ENCODE peak calls at places on chromosomes 4 and X, in five cellular contexts. O, H, K, N and M are unnamed samples.

GRCh38 chr4:162410854-162411253 is 247.1 kb upstream of the FSTL5 start:
- DNase-seq in N (no peak), O (no peak), K (no peak), H (no peak), M (no peak)

GRCh38 chr4:152735302-152735917 is 44.1 kb downstream of the TIGD4 start:
- DNase-seq in N (peak; percentile 32), K (peak; percentile 11), H (peak; percentile 10), O (peak; percentile 50), M (peak; percentile 9)

GRCh38 chrX:44105228-44105913 is 132.2 kb upstream of the NDP start:
- DNase-seq in H (peak; percentile 0), N (no peak), O (peak; percentile 17), K (no peak), M (no peak)

GRCh38 chr4:6470502-6471302 is 1.7 kb downstream of the PPP2R2C start:
- DNase-seq in H (peak; percentile 61), O (peak; percentile 85), K (peak; percentile 7), N (no peak), M (peak; percentile 61)

GRCh38 chr4:26257850-26258249 is 63.0 kb upstream of the RBPJ start:
- DNase-seq in K (no peak), H (no peak), N (peak; percentile 30), O (no peak), M (no peak)

GRCh38 chr4:56267558-56267957 is 119.7 kb downstream of the AASDH start:
- DNase-seq in K (no peak), H (no peak), N (no peak), O (no peak), M (no peak)

GRCh38 chr4:165814256-165815010 is 58.6 kb upstream of the TLL1 start:
- DNase-seq in O (no peak), K (no peak), H (no peak), N (no peak), M (no peak)

GRCh38 chr4:125590158-125590557 is 275.4 kb downstream of the FAT4 start:
- DNase-seq in N (no peak), H (no peak), K (no peak), O (no peak), M (no peak)

GRCh38 chrX:40459576-40460158 is 121.1 kb upstream of the ATP6AP2 start:
- DNase-seq in O (peak; percentile 43), H (no peak), K (no peak), N (no peak), M (no peak)

GRCh38 chrX:69060631-69061408 is 104.4 kb downstream of the PJA1 start:
- DNase-seq in N (no peak), H (no peak), K (peak; percentile 31), O (no peak), M (peak; percentile 23)

GRCh38 chr4:147975902-147976301 is 244.0 kb downstream of the ARHGAP10 start:
- DNase-seq in N (no peak), O (no peak), K (peak; percentile 25), H (no peak), M (no peak)

GRCh38 chrX:40661489-40661888 is 14.1 kb upstream of the CXorf38 start:
- DNase-seq in N (no peak), O (no peak), H (no peak), K (no peak), M (no peak)

GRCh38 chr4:81084624-81085023 is 54.1 kb downstream of the BMP3 start:
- DNase-seq in N (no peak), O (no peak), H (no peak), K (peak; percentile 42), M (no peak)

GRCh38 chr4:138851626-138852443 is 163.7 kb upstream of the NOCT start:
- DNase-seq in N (no peak), H (no peak), O (no peak), K (peak; percentile 8), M (no peak)

GRCh38 chr4:101178731-101179130 is 168.6 kb downstream of the PPP3CA start:
- DNase-seq in H (no peak), O (no peak), K (peak; percentile 50), N (no peak), M (no peak)

GRCh38 chr4:38284294-38285045 is 324.3 kb downstream of the PTTG2 start:
- DNase-seq in K (no peak), H (peak; percentile 69), N (no peak), O (no peak), M (no peak)

GRCh38 chrX:14923761-14924160 is 50.5 kb downstream of the MOSPD2 start:
- DNase-seq in O (no peak), N (no peak), K (no peak), H (no peak), M (no peak)

GRCh38 chr4:39295784-39296183 is 70.4 kb downstream of the RFC1 start:
- DNase-seq in K (no peak), N (no peak), O (no peak), H (no peak), M (no peak)

GRCh38 chrX:68822641-68823410 is 6.0 kb upstream of the EFNB1 start:
- DNase-seq in H (peak; percentile 46), K (peak; percentile 47), N (no peak), O (peak; percentile 66), M (peak; percentile 36)

GRCh38 chrX:15350329-15350996 is 15.1 kb upstream of the PIGA start:
- DNase-seq in N (no peak), K (no peak), O (peak; percentile 10), H (no peak), M (no peak)

GRCh38 chr4:101283436-101283835 is 63.9 kb downstream of the PPP3CA start:
- DNase-seq in H (no peak), N (no peak), K (no peak), O (no peak), M (no peak)

GRCh38 chr4:26069218-26069617 is 155.2 kb downstream of the SMIM20 start:
- DNase-seq in N (no peak), O (peak; percentile 62), K (peak; percentile 47), H (peak; percentile 23), M (peak; percentile 9)

GRCh38 chrX:63744850-63745249 is 40.2 kb downstream of the ARHGEF9 start:
- DNase-seq in O (peak; percentile 24), K (no peak), H (no peak), N (no peak), M (no peak)

GRCh38 chr4:153084249-153084648 is 120.0 kb upstream of the TRIM2 start:
- DNase-seq in N (no peak), O (no peak), K (no peak), H (no peak), M (no peak)

GRCh38 chr4:105620640-105621323 is 68.4 kb downstream of the ARHGEF38 start:
- DNase-seq in O (no peak), H (peak; percentile 12), K (peak; percentile 57), N (no peak), M (peak; percentile 2)

GRCh38 chrX:11427082-11428033 is 134.1 kb downstream of the AMELX start:
- DNase-seq in K (no peak), N (no peak), H (peak; percentile 87), O (peak; percentile 26), M (no peak)

GRCh38 chr4:88660446-88661294 is 37.0 kb downstream of the NAP1L5 start:
- DNase-seq in O (no peak), N (no peak), H (no peak), K (peak; percentile 64), M (no peak)

GRCh38 chr4:147509386-147509785 is 28.5 kb downstream of the EDNRA start:
- DNase-seq in K (no peak), O (no peak), H (no peak), N (no peak), M (no peak)

GRCh38 chr4:75973770-75974169 is 17.0 kb downstream of the SDAD1 start:
- DNase-seq in K (no peak), O (no peak), H (no peak), N (no peak), M (no peak)

GRCh38 chrX:7146026-7146702 is 1.3 kb upstream of the STS start:
- DNase-seq in H (no peak), N (no peak), O (no peak), K (no peak), M (peak; percentile 21)
- TF ChIP-seq RCOR1 in H (no peak), N (no peak), O (no peak), K (no peak), M (no peak)

GRCh38 chrX:132092439-132093065 is 35.3 kb downstream of the FRMD7 start:
- DNase-seq in O (peak; percentile 28), H (peak; percentile 77), N (peak; percentile 25), K (peak; percentile 61), M (peak; percentile 64)

GRCh38 chrX:132093239-132093860 is 34.5 kb downstream of the FRMD7 start:
- DNase-seq in K (no peak), N (no peak), H (no peak), O (peak; percentile 56), M (no peak)

GRCh38 chrX:132090370-132091152 is 37.3 kb downstream of the FRMD7 start:
- DNase-seq in O (no peak), H (no peak), N (no peak), K (no peak), M (no peak)

DNA sequence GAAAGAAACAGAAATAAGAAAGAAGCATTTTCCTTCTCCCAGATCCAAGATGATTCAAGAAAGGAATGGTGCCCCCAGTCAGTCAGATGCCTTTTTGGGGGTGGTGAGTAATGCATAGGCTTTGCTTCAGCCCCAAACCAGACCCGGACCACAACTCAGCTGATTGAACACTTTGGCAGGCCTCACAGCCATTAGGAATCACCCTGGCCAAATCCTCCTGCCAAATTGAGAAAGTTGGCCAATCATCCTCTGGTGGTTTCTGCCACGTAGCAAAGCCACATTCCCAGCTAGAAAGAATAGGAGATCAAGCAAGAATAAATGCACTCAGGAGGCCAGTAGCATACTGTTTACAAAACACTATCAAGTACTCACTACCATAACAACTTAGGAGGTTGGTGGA is 33.7 kb downstream of the FRMD7 start:
- DNase-seq in K (no peak), H (no peak), N (no peak), O (no peak), M (no peak)
- TF ChIP-seq RCOR1 in K (no peak), H (no peak), N (no peak), O (no peak), M (no peak)

DNA sequence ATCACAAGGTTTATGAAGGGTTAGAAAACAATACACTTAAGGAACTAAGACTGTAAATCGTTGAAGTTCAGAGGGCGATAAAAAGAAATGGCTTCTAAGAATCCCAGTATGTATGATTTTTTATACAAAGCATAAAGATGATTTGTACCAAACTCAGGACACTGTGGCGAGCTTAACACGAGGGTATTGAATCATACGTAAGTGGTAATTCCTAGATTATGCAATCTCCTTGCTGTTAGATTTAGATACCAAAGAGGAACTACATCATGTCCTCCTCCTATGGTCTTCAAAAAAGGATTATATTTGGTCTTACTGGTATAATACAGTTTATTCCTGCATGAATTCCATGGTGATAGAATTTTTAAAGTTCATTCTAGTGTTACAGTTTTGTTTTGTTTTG is 23.9 kb downstream of the NFKB1 start:
- DNase-seq in H (no peak), K (peak; percentile 39), O (no peak), N (no peak), M (no peak)
- TF ChIP-seq RCOR1 in H (no peak), K (no peak), O (no peak), N (no peak), M (no peak)

DNA sequence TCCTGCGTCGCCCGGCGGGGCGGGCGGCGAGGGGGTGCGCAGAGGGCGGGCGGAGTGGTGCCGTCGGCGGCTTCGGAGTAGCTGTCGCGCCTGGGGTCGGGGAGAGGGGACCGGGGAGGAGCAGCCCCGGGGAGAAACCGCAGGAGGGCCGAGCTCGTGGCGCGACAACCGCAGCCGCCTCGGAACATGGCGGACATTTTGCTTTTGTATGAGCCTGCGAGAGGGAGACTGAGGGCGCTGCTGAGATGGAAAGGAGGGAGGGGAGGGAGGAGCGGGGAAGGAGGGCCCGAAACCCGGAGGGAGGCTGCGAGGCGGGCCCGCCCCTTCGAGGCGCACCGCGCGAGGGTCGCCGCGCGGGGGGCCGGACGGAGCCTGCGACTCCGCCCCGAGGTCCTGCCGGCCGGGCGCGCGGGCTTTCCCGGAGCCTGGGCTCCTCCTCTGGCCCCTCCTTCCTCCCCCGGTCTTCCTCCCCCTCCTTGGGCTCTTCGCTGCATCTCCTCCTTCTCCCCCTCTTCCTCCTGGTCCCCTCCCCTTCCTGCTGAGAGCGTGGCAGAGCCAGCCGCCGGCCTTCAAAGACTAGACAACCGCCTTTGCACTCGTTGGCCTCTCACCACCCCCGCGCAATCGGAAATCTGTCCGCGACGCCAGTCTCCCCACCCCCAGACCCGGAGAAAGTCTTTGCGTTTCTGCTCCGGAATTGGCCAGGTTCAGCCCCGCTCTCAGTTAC is 1.1 kb downstream of the INTS6L start:
- DNase-seq in H (peak; percentile 93), O (peak; percentile 82), N (peak; percentile 64), K (peak; percentile 85), M (peak; percentile 75)
- TF ChIP-seq RCOR1 in H (no peak), O (no peak), N (no peak), K (no peak), M (no peak)